ENCODE peak calls at places on chromosome 11, in nine cellular contexts. B is C1 segment of cervical spinal cord, U is NCI-H1436, P is EL, F is left ventricle myocardium superior, Z is hypothalamus, O is A549, S is fibroblast of pulmonary artery, Y is left ventricle myocardium inferior. Q is an unnamed sample.

GRCh38 chr11:72595292-72595684 is 78.9 kb downstream of the PDE2A start:
- DNase-seq in B (no peak), U (no peak), P (no peak), F (no peak), Z (no peak), O (no peak), S (no peak), Y (no peak), Q (no peak)

GRCh38 chr11:71194702-71195101 is 57.7 kb downstream of the SHANK2 start:
- DNase-seq in B (no peak), U (no peak), P (no peak), F (no peak), Z (no peak), O (no peak), S (no peak), Y (no peak), Q (no peak)

GRCh38 chr11:83006877-83007330 is 64.8 kb downstream of the RAB30 start:
- DNase-seq in B (peak; percentile 23), U (no peak), P (no peak), F (no peak), Z (no peak), O (no peak), S (no peak), Y (no peak), Q (no peak)

GRCh38 chr11:105609341-105609781 is 512 bp upstream of the GRIA4 start:
- DNase-seq in B (peak; percentile 32), U (no peak), P (peak; percentile 16), F (no peak), Z (no peak), O (no peak), S (peak; percentile 18), Y (no peak), Q (no peak)

GRCh38 chr11:43930868-43931716 is 11.3 kb upstream of the C11orf96 start:
- DNase-seq in B (no peak), U (no peak), P (no peak), F (no peak), Z (no peak), O (no peak), S (peak; percentile 50), Y (no peak), Q (no peak)

GRCh38 chr11:54930930-54931329 is 224.3 kb downstream of the OR4A5 start:
- DNase-seq in B (no peak), U (no peak), P (no peak), F (no peak), Z (no peak), O (no peak), S (no peak), Y (no peak), Q (no peak)

GRCh38 chr11:2718817-2719438 is 19.1 kb upstream of the KCNQ1OT1 start:
- DNase-seq in B (no peak), U (no peak), P (no peak), F (peak; percentile 22), Z (no peak), O (no peak), S (no peak), Y (no peak), Q (no peak)

GRCh38 chr11:33989461-33989860 is 62.1 kb upstream of the CAPRIN1 start:
- DNase-seq in B (no peak), U (no peak), P (no peak), F (no peak), Z (no peak), O (no peak), S (no peak), Y (no peak), Q (no peak)

GRCh38 chr11:102661040-102661439 is 35.9 kb upstream of the MMP20 start:
- DNase-seq in B (no peak), U (no peak), P (no peak), F (no peak), Z (no peak), O (no peak), S (no peak), Y (no peak), Q (no peak)

GRCh38 chr11:117532568-117532967 is 204.9 kb downstream of the CEP164 start:
- DNase-seq in B (no peak), U (no peak), P (no peak), F (no peak), Z (no peak), O (no peak), S (no peak), Y (no peak), Q (no peak)

GRCh38 chr11:63274776-63275175 is 31.4 kb upstream of the SLC22A25 start:
- DNase-seq in B (no peak), U (no peak), P (no peak), F (no peak), Z (no peak), O (peak; percentile 35), S (no peak), Y (no peak), Q (no peak)

GRCh38 chr11:63906585-63906984 is 10.4 kb downstream of the RCOR2 start:
- DNase-seq in B (no peak), U (no peak), P (no peak), F (no peak), Z (no peak), O (no peak), S (peak; percentile 32), Y (no peak), Q (no peak)

GRCh38 chr11:77093987-77094840 is 8.4 kb upstream of the OMP start:
- DNase-seq in B (no peak), U (no peak), P (no peak), F (peak; percentile 16), Z (no peak), O (no peak), S (no peak), Y (no peak), Q (peak; percentile 18)

GRCh38 chr11:73249304-73249703 is 22.8 kb upstream of the P2RY6 start:
- DNase-seq in B (no peak), U (no peak), P (no peak), F (no peak), Z (no peak), O (peak; percentile 42), S (no peak), Y (no peak), Q (no peak)

GRCh38 chr11:45997599-45997998 is 75.1 kb downstream of the LARGE2 start:
- DNase-seq in B (no peak), U (no peak), P (no peak), F (no peak), Z (no peak), O (no peak), S (no peak), Y (no peak), Q (no peak)

GRCh38 chr11:75781831-75782230 is 13.3 kb downstream of the DGAT2 start:
- DNase-seq in B (no peak), U (no peak), P (no peak), F (no peak), Z (no peak), O (no peak), S (no peak), Y (no peak), Q (no peak)

GRCh38 chr11:72103754-72104167 is 664 bp upstream of the LAMTOR1 start:
- DNase-seq in B (no peak), U (no peak), P (no peak), F (no peak), Z (no peak), O (no peak), S (no peak), Y (no peak), Q (no peak)

GRCh38 chr11:78420796-78421209 is 3.2 kb upstream of the GAB2 start:
- DNase-seq in B (no peak), U (peak; percentile 32), P (peak; percentile 64), F (peak; percentile 62), Z (peak; percentile 30), O (no peak), S (peak; percentile 79), Y (peak; percentile 52), Q (peak; percentile 84)

GRCh38 chr11:115363426-115363825 is 140.8 kb downstream of the CADM1 start:
- DNase-seq in B (no peak), U (no peak), P (no peak), F (no peak), Z (no peak), O (no peak), S (no peak), Y (no peak), Q (no peak)

GRCh38 chr11:19160839-19161238 is 40.9 kb downstream of the CSRP3 start:
- DNase-seq in B (no peak), U (no peak), P (no peak), F (no peak), Z (no peak), O (peak; percentile 13), S (peak; percentile 7), Y (no peak), Q (no peak)

GRCh38 chr11:109424893-109425292 is 2.9 kb downstream of the C11orf87 start:
- DNase-seq in B (no peak), U (no peak), P (no peak), F (peak; percentile 30), Z (no peak), O (no peak), S (no peak), Y (no peak), Q (peak; percentile 47)

Q was measured in lower lobe of right lung.